ENCODE peak calls at places on chromosome 14, in six cellular contexts. One of them, this sample, is unnamed.

GRCh38 chr14:83463500-83464098 is 1929.9 kb upstream of the SEL1L start:
- DNase-seq in fibroblast of villous mesenchyme: peak; percentile 61
- DNase-seq in HFF-Myc: peak; percentile 44
- DNase-seq in fibroblast of lung: peak; percentile 3
- DNase-seq in thoracic aorta: no peak
- DNase-seq in pancreas: no peak
- DNase-seq in this sample: peak; percentile 73

GRCh38 chr14:28297559-28297958 is 469.0 kb upstream of the FOXG1 start:
- DNase-seq in thoracic aorta: no peak
- DNase-seq in pancreas: no peak
- DNase-seq in fibroblast of lung: peak; percentile 63
- DNase-seq in HFF-Myc: no peak
- DNase-seq in fibroblast of villous mesenchyme: no peak
- DNase-seq in this sample: peak; percentile 10

GRCh38 chr14:67232066-67232465 is 9.2 kb upstream of the PALS1 start:
- DNase-seq in thoracic aorta: no peak
- DNase-seq in fibroblast of villous mesenchyme: no peak
- DNase-seq in fibroblast of lung: no peak
- DNase-seq in pancreas: no peak
- DNase-seq in HFF-Myc: no peak
- DNase-seq in this sample: no peak

GRCh38 chr14:87810711-87811110 is 182.3 kb downstream of the GALC start:
- DNase-seq in fibroblast of villous mesenchyme: peak; percentile 15
- DNase-seq in HFF-Myc: no peak
- DNase-seq in thoracic aorta: no peak
- DNase-seq in fibroblast of lung: no peak
- DNase-seq in pancreas: no peak
- DNase-seq in this sample: no peak

GRCh38 chr14:53306267-53306721 is 153.2 kb upstream of the DDHD1 start:
- DNase-seq in fibroblast of lung: peak; percentile 88
- DNase-seq in HFF-Myc: no peak
- DNase-seq in thoracic aorta: no peak
- DNase-seq in pancreas: no peak
- DNase-seq in fibroblast of villous mesenchyme: peak; percentile 69
- DNase-seq in this sample: peak; percentile 77

GRCh38 chr14:33323979-33324378 is 385.3 kb downstream of the NPAS3 start:
- DNase-seq in fibroblast of villous mesenchyme: no peak
- DNase-seq in HFF-Myc: no peak
- DNase-seq in thoracic aorta: no peak
- DNase-seq in pancreas: no peak
- DNase-seq in fibroblast of lung: no peak
- DNase-seq in this sample: no peak

GRCh38 chr14:49908433-49908782 is 15.5 kb downstream of the ARF6 start:
- DNase-seq in pancreas: no peak
- DNase-seq in fibroblast of villous mesenchyme: no peak
- DNase-seq in HFF-Myc: no peak
- DNase-seq in thoracic aorta: no peak
- DNase-seq in fibroblast of lung: peak; percentile 20
- DNase-seq in this sample: peak; percentile 40

GRCh38 chr14:64147126-64147790 is 146.9 kb downstream of the ESR2 start:
- DNase-seq in fibroblast of villous mesenchyme: peak; percentile 73
- DNase-seq in pancreas: no peak
- DNase-seq in thoracic aorta: no peak
- DNase-seq in fibroblast of lung: peak; percentile 70
- DNase-seq in HFF-Myc: no peak
- DNase-seq in this sample: peak; percentile 20

GRCh38 chr14:83714141-83714540 is 1815.8 kb upstream of the FLRT2 start:
- DNase-seq in pancreas: no peak
- DNase-seq in thoracic aorta: no peak
- DNase-seq in fibroblast of villous mesenchyme: peak; percentile 73
- DNase-seq in HFF-Myc: no peak
- DNase-seq in fibroblast of lung: no peak
- DNase-seq in this sample: no peak

GRCh38 chr14:88380405-88380804 is 5.1 kb upstream of the SPATA7 start:
- DNase-seq in HFF-Myc: no peak
- DNase-seq in fibroblast of villous mesenchyme: peak; percentile 12
- DNase-seq in fibroblast of lung: peak; percentile 7
- DNase-seq in pancreas: no peak
- DNase-seq in thoracic aorta: no peak
- DNase-seq in this sample: peak; percentile 42

GRCh38 chr14:75223664-75224154 is 47.3 kb upstream of the TMED10 start:
- DNase-seq in pancreas: no peak
- DNase-seq in HFF-Myc: no peak
- DNase-seq in fibroblast of villous mesenchyme: peak; percentile 88
- DNase-seq in thoracic aorta: no peak
- DNase-seq in fibroblast of lung: peak; percentile 36
- DNase-seq in this sample: no peak

GRCh38 chr14:101593411-101594181 is 32.3 kb downstream of the DIO3 start:
- DNase-seq in HFF-Myc: no peak
- DNase-seq in pancreas: no peak
- DNase-seq in fibroblast of villous mesenchyme: no peak
- DNase-seq in fibroblast of lung: peak; percentile 6
- DNase-seq in thoracic aorta: no peak
- DNase-seq in this sample: no peak

GRCh38 chr14:77051101-77051500 is 22.6 kb upstream of the IRF2BPL start:
- DNase-seq in pancreas: no peak
- DNase-seq in fibroblast of lung: no peak
- DNase-seq in HFF-Myc: no peak
- DNase-seq in thoracic aorta: peak; percentile 78
- DNase-seq in fibroblast of villous mesenchyme: no peak
- DNase-seq in this sample: no peak

GRCh38 chr14:70651522-70651921 is 9.8 kb downstream of the TTC9 start:
- DNase-seq in fibroblast of villous mesenchyme: no peak
- DNase-seq in pancreas: no peak
- DNase-seq in thoracic aorta: no peak
- DNase-seq in fibroblast of lung: no peak
- DNase-seq in HFF-Myc: no peak
- DNase-seq in this sample: no peak

GRCh38 chr14:88271205-88271604 is 51.9 kb downstream of the KCNK10 start:
- DNase-seq in fibroblast of villous mesenchyme: no peak
- DNase-seq in HFF-Myc: no peak
- DNase-seq in fibroblast of lung: no peak
- DNase-seq in pancreas: no peak
- DNase-seq in thoracic aorta: no peak
- DNase-seq in this sample: no peak

GRCh38 chr14:55712505-55712904 is 132.5 kb downstream of the KTN1 start:
- DNase-seq in fibroblast of lung: no peak
- DNase-seq in pancreas: no peak
- DNase-seq in thoracic aorta: no peak
- DNase-seq in HFF-Myc: no peak
- DNase-seq in fibroblast of villous mesenchyme: no peak
- DNase-seq in this sample: no peak

GRCh38 chr14:65164068-65164824 is 61.9 kb upstream of the MAX start:
- DNase-seq in fibroblast of villous mesenchyme: peak; percentile 63
- DNase-seq in thoracic aorta: no peak
- DNase-seq in fibroblast of lung: no peak
- DNase-seq in pancreas: no peak
- DNase-seq in HFF-Myc: peak; percentile 19
- DNase-seq in this sample: peak; percentile 77

GRCh38 chr14:104143521-104144452 is 5.4 kb downstream of the KIF26A start:
- DNase-seq in HFF-Myc: no peak
- DNase-seq in thoracic aorta: no peak
- DNase-seq in fibroblast of villous mesenchyme: no peak
- DNase-seq in pancreas: peak; percentile 67
- DNase-seq in fibroblast of lung: no peak
- DNase-seq in this sample: no peak

GRCh38 chr14:100807979-100808734 is 17.8 kb upstream of the MEG3 start:
- DNase-seq in pancreas: no peak
- DNase-seq in fibroblast of lung: no peak
- DNase-seq in thoracic aorta: no peak
- DNase-seq in fibroblast of villous mesenchyme: no peak
- DNase-seq in HFF-Myc: no peak
- DNase-seq in this sample: no peak

GRCh38 chr14:59739794-59740193 is 130.8 kb downstream of the RTN1 start:
- DNase-seq in fibroblast of lung: no peak
- DNase-seq in HFF-Myc: no peak
- DNase-seq in fibroblast of villous mesenchyme: no peak
- DNase-seq in thoracic aorta: no peak
- DNase-seq in pancreas: no peak
- DNase-seq in this sample: no peak

GRCh38 chr14:89185919-89186849 is 230.8 kb downstream of the FOXN3 start:
- DNase-seq in thoracic aorta: no peak
- DNase-seq in fibroblast of villous mesenchyme: peak; percentile 87
- DNase-seq in fibroblast of lung: peak; percentile 84
- DNase-seq in pancreas: no peak
- DNase-seq in HFF-Myc: peak; percentile 46
- DNase-seq in this sample: peak; percentile 85

DNA sequence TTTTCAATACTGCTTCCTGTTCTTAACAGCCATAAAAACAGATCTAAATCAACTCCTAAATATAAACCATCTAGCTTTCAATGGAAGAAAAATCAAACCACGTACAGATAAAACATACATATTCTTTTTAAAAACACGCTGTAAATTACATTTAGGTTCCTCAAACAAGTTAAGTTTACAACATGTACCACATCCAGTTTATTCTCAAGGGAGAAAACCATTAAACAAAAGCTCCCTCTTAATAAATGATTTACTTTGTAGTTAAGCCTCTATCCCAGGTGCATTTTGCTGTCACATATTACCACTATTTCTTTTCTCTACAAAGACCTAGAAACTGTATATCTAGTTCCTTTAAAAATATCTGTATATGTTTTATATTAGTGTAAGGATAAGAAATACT is 3.1 kb downstream of the NUMB start:
- DNase-seq in fibroblast of villous mesenchyme: no peak
- DNase-seq in pancreas: no peak
- DNase-seq in fibroblast of lung: no peak
- DNase-seq in thoracic aorta: no peak
- DNase-seq in HFF-Myc: no peak
- DNase-seq in this sample: no peak
- H3K4me3 ChIP-seq in fibroblast of villous mesenchyme: peak overlapping the region; percentile 23
- H3K4me3 ChIP-seq in pancreas: no peak overlapping the region
- H3K4me3 ChIP-seq in fibroblast of lung: peak overlapping the region; percentile 33
- H3K4me3 ChIP-seq in thoracic aorta: no peak overlapping the region
- H3K4me3 ChIP-seq in HFF-Myc: no peak overlapping the region
- H3K4me3 ChIP-seq in this sample: no peak overlapping the region

GRCh38 chr14:51660720-51661119 is 9.0 kb downstream of the FRMD6 start:
- DNase-seq in fibroblast of lung: no peak
- DNase-seq in HFF-Myc: no peak
- DNase-seq in pancreas: no peak
- DNase-seq in fibroblast of villous mesenchyme: no peak
- DNase-seq in thoracic aorta: no peak
- DNase-seq in this sample: no peak

GRCh38 chr14:51657762-51658161 is 6.1 kb downstream of the FRMD6 start:
- DNase-seq in fibroblast of lung: peak; percentile 53
- DNase-seq in thoracic aorta: no peak
- DNase-seq in HFF-Myc: no peak
- DNase-seq in pancreas: no peak
- DNase-seq in fibroblast of villous mesenchyme: no peak
- DNase-seq in this sample: peak; percentile 54

GRCh38 chr14:51661504-51661903 is 9.8 kb downstream of the FRMD6 start:
- DNase-seq in pancreas: no peak
- DNase-seq in thoracic aorta: no peak
- DNase-seq in fibroblast of villous mesenchyme: no peak
- DNase-seq in fibroblast of lung: no peak
- DNase-seq in HFF-Myc: no peak
- DNase-seq in this sample: no peak

GRCh38 chr14:51654549-51654879 is 2.8 kb downstream of the FRMD6 start:
- DNase-seq in pancreas: no peak
- DNase-seq in HFF-Myc: no peak
- DNase-seq in fibroblast of villous mesenchyme: no peak
- DNase-seq in fibroblast of lung: no peak
- DNase-seq in thoracic aorta: no peak
- DNase-seq in this sample: no peak

GRCh38 chr14:51658441-51659173 is 6.9 kb downstream of the FRMD6 start:
- DNase-seq in thoracic aorta: no peak
- DNase-seq in HFF-Myc: no peak
- DNase-seq in fibroblast of villous mesenchyme: no peak
- DNase-seq in pancreas: no peak
- DNase-seq in fibroblast of lung: no peak
- DNase-seq in this sample: no peak
- TF ChIP-seq CTCF in thoracic aorta: no peak
- TF ChIP-seq CTCF in HFF-Myc: no peak
- TF ChIP-seq CTCF in fibroblast of villous mesenchyme: no peak
- TF ChIP-seq CTCF in pancreas: no peak
- TF ChIP-seq CTCF in fibroblast of lung: no peak
- TF ChIP-seq CTCF in this sample: no peak

GRCh38 chr14:79275367-79275655 is 936.0 kb downstream of the DIO2 start:
- DNase-seq in fibroblast of lung: no peak
- DNase-seq in fibroblast of villous mesenchyme: no peak
- DNase-seq in HFF-Myc: no peak
- DNase-seq in pancreas: no peak
- DNase-seq in thoracic aorta: no peak
- DNase-seq in this sample: no peak

GRCh38 chr14:79279645-79280399 is 931.5 kb downstream of the DIO2 start:
- DNase-seq in fibroblast of villous mesenchyme: peak; percentile 6
- DNase-seq in thoracic aorta: no peak
- DNase-seq in pancreas: peak; percentile 41
- DNase-seq in HFF-Myc: no peak
- DNase-seq in fibroblast of lung: peak; percentile 18
- DNase-seq in this sample: no peak

GRCh38 chr14:79278798-79279644 is 932.3 kb downstream of the DIO2 start:
- DNase-seq in fibroblast of lung: peak; percentile 96
- DNase-seq in pancreas: peak; percentile 95
- DNase-seq in HFF-Myc: peak; percentile 43
- DNase-seq in fibroblast of villous mesenchyme: peak; percentile 84
- DNase-seq in thoracic aorta: peak; percentile 45
- DNase-seq in this sample: peak; percentile 85

GRCh38 chr14:79280400-79280670 is 931.0 kb downstream of the DIO2 start:
- DNase-seq in pancreas: no peak
- DNase-seq in thoracic aorta: no peak
- DNase-seq in HFF-Myc: no peak
- DNase-seq in fibroblast of villous mesenchyme: no peak
- DNase-seq in fibroblast of lung: no peak
- DNase-seq in this sample: no peak

GRCh38 chr14:79278286-79278797 is 933.0 kb downstream of the DIO2 start:
- DNase-seq in thoracic aorta: no peak
- DNase-seq in fibroblast of villous mesenchyme: no peak
- DNase-seq in pancreas: peak; percentile 67
- DNase-seq in HFF-Myc: no peak
- DNase-seq in fibroblast of lung: no peak
- DNase-seq in this sample: no peak
- H3K4me3 ChIP-seq in thoracic aorta: peak overlapping the region; percentile 85
- H3K4me3 ChIP-seq in fibroblast of villous mesenchyme: peak overlapping the region; percentile 64
- H3K4me3 ChIP-seq in pancreas: peak overlapping the region; percentile 35
- H3K4me3 ChIP-seq in HFF-Myc: peak overlapping the region; percentile 43
- H3K4me3 ChIP-seq in fibroblast of lung: peak overlapping the region; percentile 56
- H3K4me3 ChIP-seq in this sample: peak overlapping the region; percentile 67

GRCh38 chr14:60807247-60807646 is 72.7 kb downstream of the MNAT1 start:
- DNase-seq in HFF-Myc: no peak
- DNase-seq in fibroblast of villous mesenchyme: no peak
- DNase-seq in pancreas: no peak
- DNase-seq in thoracic aorta: no peak
- DNase-seq in fibroblast of lung: no peak
- DNase-seq in this sample: no peak

GRCh38 chr14:60803871-60804270 is 69.3 kb downstream of the MNAT1 start:
- DNase-seq in fibroblast of villous mesenchyme: no peak
- DNase-seq in thoracic aorta: no peak
- DNase-seq in HFF-Myc: no peak
- DNase-seq in fibroblast of lung: no peak
- DNase-seq in pancreas: no peak
- DNase-seq in this sample: no peak

GRCh38 chr14:60800409-60800808 is 65.8 kb downstream of the MNAT1 start:
- DNase-seq in pancreas: no peak
- DNase-seq in fibroblast of lung: no peak
- DNase-seq in fibroblast of villous mesenchyme: no peak
- DNase-seq in HFF-Myc: no peak
- DNase-seq in thoracic aorta: no peak
- DNase-seq in this sample: no peak

GRCh38 chr14:60807971-60808370 is 73.4 kb downstream of the MNAT1 start:
- DNase-seq in thoracic aorta: no peak
- DNase-seq in fibroblast of villous mesenchyme: peak; percentile 2
- DNase-seq in fibroblast of lung: peak; percentile 16
- DNase-seq in HFF-Myc: no peak
- DNase-seq in pancreas: no peak
- DNase-seq in this sample: peak; percentile 22

GRCh38 chr14:60805881-60806569 is 71.5 kb downstream of the MNAT1 start:
- DNase-seq in fibroblast of villous mesenchyme: peak; percentile 12
- DNase-seq in fibroblast of lung: peak; percentile 73
- DNase-seq in pancreas: no peak
- DNase-seq in thoracic aorta: no peak
- DNase-seq in HFF-Myc: peak; percentile 44
- DNase-seq in this sample: peak; percentile 37
- TF ChIP-seq CTCF in fibroblast of villous mesenchyme: no peak
- TF ChIP-seq CTCF in fibroblast of lung: no peak
- TF ChIP-seq CTCF in pancreas: no peak
- TF ChIP-seq CTCF in thoracic aorta: no peak
- TF ChIP-seq CTCF in HFF-Myc: no peak
- TF ChIP-seq CTCF in this sample: no peak